ENCODE peak calls at places on chromosomes 4 and X, in seven cellular contexts. Z, R, Q, N, C, E and X are unnamed samples.

GRCh38 chrX:6852869-6853268 is 294.6 kb upstream of the STS start:
- DNase-seq in Z (no peak), R (no peak), Q (no peak), N (no peak), C (no peak), E (no peak), X (no peak)

GRCh38 chrX:31609130-31609529 is 537.3 kb upstream of the FTHL17 start:
- DNase-seq in Z (no peak), R (peak; percentile 91), Q (peak; percentile 48), N (peak; percentile 14), C (peak; percentile 64), E (peak; percentile 88), X (no peak)

GRCh38 chr4:39823193-39823592 is 125.3 kb downstream of the UBE2K start:
- DNase-seq in Z (no peak), R (peak; percentile 69), Q (peak; percentile 43), N (no peak), C (no peak), E (no peak), X (no peak)

GRCh38 chrX:68710870-68711576 is 63.6 kb downstream of the STARD8 start:
- DNase-seq in Z (no peak), R (peak; percentile 64), Q (no peak), N (peak; percentile 59), C (no peak), E (no peak), X (no peak)

GRCh38 chr4:11814758-11815157 is 386.1 kb upstream of the HS3ST1 start:
- DNase-seq in Z (no peak), R (peak; percentile 86), Q (no peak), N (no peak), C (no peak), E (no peak), X (no peak)

GRCh38 chrX:153900806-153901752 is 3.4 kb upstream of the AVPR2 start:
- DNase-seq in Z (peak; percentile 24), R (peak; percentile 91), Q (peak; percentile 60), N (peak; percentile 96), C (peak; percentile 83), E (peak; percentile 55), X (peak; percentile 74)

GRCh38 chrX:99914676-99915075 is 495.4 kb downstream of the PCDH19 start:
- DNase-seq in Z (no peak), R (no peak), Q (no peak), N (no peak), C (no peak), E (no peak), X (no peak)

GRCh38 chr4:116925900-116926457 is 159.4 kb downstream of the TRAM1L1 start:
- DNase-seq in Z (no peak), R (no peak), Q (no peak), N (no peak), C (peak; percentile 0), E (no peak), X (no peak)

GRCh38 chr4:123811763-123812390 is 415.3 kb downstream of the SPRY1 start:
- DNase-seq in Z (no peak), R (no peak), Q (no peak), N (no peak), C (no peak), E (no peak), X (no peak)

GRCh38 chr4:113636438-113636818 is 125.1 kb downstream of the CAMK2D start:
- DNase-seq in Z (no peak), R (no peak), Q (no peak), N (peak; percentile 76), C (no peak), E (no peak), X (no peak)

GRCh38 chr4:10163296-10163695 is 46.7 kb upstream of the WDR1 start:
- DNase-seq in Z (no peak), R (no peak), Q (no peak), N (no peak), C (no peak), E (no peak), X (no peak)

GRCh38 chrX:154409222-154409871 is at the start of gene DNASE1L1:
- DNase-seq in Z (no peak), R (peak; percentile 92), Q (peak; percentile 57), N (peak; percentile 93), C (peak; percentile 85), E (no peak), X (peak; percentile 60)

GRCh38 chr4:122612540-122612939 is 8.3 kb downstream of the IL21 start:
- DNase-seq in Z (no peak), R (no peak), Q (no peak), N (no peak), C (peak; percentile 15), E (no peak), X (no peak)

GRCh38 chr4:181416966-181417365 is 826.2 kb upstream of the TENM3 start:
- DNase-seq in Z (no peak), R (no peak), Q (no peak), N (no peak), C (no peak), E (no peak), X (no peak)

GRCh38 chr4:38306482-38307071 is 346.4 kb downstream of the PTTG2 start:
- DNase-seq in Z (no peak), R (no peak), Q (no peak), N (no peak), C (no peak), E (no peak), X (no peak)

GRCh38 chr4:145195167-145195952 is 15.0 kb upstream of the OTUD4 start:
- DNase-seq in Z (no peak), R (no peak), Q (no peak), N (peak; percentile 29), C (no peak), E (no peak), X (no peak)
- H3K4me3 ChIP-seq in Z (no peak overlapping the region), R (no peak overlapping the region), Q (no peak overlapping the region), N (no peak overlapping the region), C (no peak overlapping the region), E (no peak overlapping the region), X (no peak overlapping the region)

DNA sequence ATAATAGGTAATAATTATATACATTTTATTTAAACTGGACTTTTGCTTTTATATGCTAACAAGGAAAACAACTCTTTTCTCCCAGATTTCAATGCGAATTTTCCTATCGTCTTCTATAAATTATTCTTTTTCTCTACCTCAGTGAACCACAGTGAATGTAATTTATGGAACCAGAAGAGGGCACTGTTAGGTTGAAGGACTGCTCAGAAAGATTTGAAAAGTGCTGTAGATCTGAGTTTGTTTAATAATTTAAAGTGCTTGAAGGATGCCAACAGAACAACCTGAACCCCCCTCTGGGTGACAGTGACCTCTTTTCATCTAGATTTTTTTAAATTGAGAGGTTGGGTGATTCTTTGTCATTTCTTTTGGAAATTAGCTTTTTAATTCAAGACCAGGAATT is 54.9 kb downstream of the PHOX2B start:
- DNase-seq in Z (no peak), R (peak; percentile 51), Q (peak; percentile 3), N (peak; percentile 57), C (peak; percentile 22), E (no peak), X (no peak)
- TF ChIP-seq CTCF in Z (no peak), R (peak; percentile 53), Q (peak; percentile 69), N (peak; percentile 40), C (peak; percentile 42), E (peak; percentile 54), X (peak; percentile 52)

GRCh38 chrX:55488268-55488558 is 1.4 kb downstream of the USP51 start:
- DNase-seq in Z (no peak), R (no peak), Q (no peak), N (no peak), C (no peak), E (no peak), X (no peak)
- H3K4me3 ChIP-seq in Z (peak overlapping the region; percentile 46), R (peak overlapping the region; percentile 68), Q (peak overlapping the region; percentile 49), N (peak overlapping the region; percentile 53), C (peak overlapping the region; percentile 49), E (peak overlapping the region; percentile 49), X (peak overlapping the region; percentile 62)

GRCh38 chr4:26404597-26405323 is 83.9 kb downstream of the RBPJ start:
- DNase-seq in Z (no peak), R (no peak), Q (no peak), N (no peak), C (no peak), E (no peak), X (no peak)
- TF ChIP-seq CTCF in Z (no peak), R (no peak), Q (no peak), N (no peak), C (no peak), E (no peak), X (no peak)